ENCODE peak calls at places on chromosomes 6 and 20, in five cellular contexts. T is GM06990, G is bronchial epithelial cell, I is B cell, W is GM23338. V is an unnamed sample.

GRCh38 chr6:73803562-73804221 is 107.7 kb downstream of the CD109 start:
- DNase-seq in T (no peak), G (peak), I (no peak), W (peak), V (no peak)

GRCh38 chr6:156848123-156848522 is 70.9 kb downstream of the ARID1B start:
- DNase-seq in T (no peak), G (no peak), I (no peak), W (no peak), V (no peak)

GRCh38 chr6:168956141-168956838 is 297.4 kb downstream of the THBS2 start:
- DNase-seq in T (no peak), G (peak), I (no peak), W (no peak), V (no peak)

GRCh38 chr20:24742436-24742835 is 206.6 kb upstream of the CST7 start:
- DNase-seq in T (no peak), G (no peak), I (no peak), W (no peak), V (no peak)

GRCh38 chr6:43093361-43094289 is 17.5 kb downstream of the PTK7 start:
- DNase-seq in T (no peak), G (peak), I (no peak), W (peak), V (no peak)

GRCh38 chr6:110329729-110330436 is 28.3 kb downstream of the METTL24 start:
- DNase-seq in T (no peak), G (no peak), I (no peak), W (no peak), V (no peak)

GRCh38 chr6:111566873-111567517 is 38.7 kb downstream of the TRAF3IP2 start:
- DNase-seq in T (no peak), G (no peak), I (no peak), W (no peak), V (no peak)

GRCh38 chr6:158730175-158730907 is 80.5 kb downstream of the SYTL3 start:
- DNase-seq in T (no peak), G (no peak), I (no peak), W (peak), V (no peak)

GRCh38 chr20:45229264-45230056 is 8.3 kb downstream of the SEMG2 start:
- DNase-seq in T (peak), G (peak), I (no peak), W (peak), V (no peak)

GRCh38 chr6:27250955-27251671 is 3.6 kb downstream of the PRSS16 start:
- DNase-seq in T (peak), G (peak), I (peak), W (peak), V (no peak)

GRCh38 chr20:4113546-4113945 is 98.2 kb upstream of the RNF24 start:
- DNase-seq in T (no peak), G (no peak), I (no peak), W (no peak), V (no peak)

DNA sequence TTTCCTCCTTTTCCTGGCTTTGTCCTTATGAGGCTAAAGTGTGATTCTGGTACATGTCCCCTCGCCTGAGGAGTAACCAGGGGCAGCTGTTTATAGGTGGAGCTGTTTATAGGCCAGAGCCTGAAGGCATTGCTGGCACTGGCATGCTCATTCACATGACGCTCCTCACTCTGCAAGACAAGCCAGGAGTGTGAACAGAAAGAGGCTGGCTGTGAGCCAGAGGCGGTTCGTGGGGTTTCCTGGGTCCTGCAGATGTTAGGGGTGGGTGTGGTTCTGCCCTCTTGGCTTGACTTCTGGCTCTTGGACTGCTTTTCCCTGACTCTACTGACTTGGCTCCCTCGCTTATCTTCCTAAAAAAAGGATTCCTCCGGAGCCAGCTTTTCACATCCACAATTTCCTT is 12.8 kb upstream of the MDFI start:
- DNase-seq in T (no peak), G (peak), I (no peak), W (no peak), V (no peak)
- TF ChIP-seq CTCF in T (no peak), G (no peak), I (no peak), W (no peak), V (no peak)

GRCh38 chr6:293185-294174 is 1.2 kb downstream of the DUSP22 start:
- DNase-seq in T (peak), G (peak), I (no peak), W (peak), V (no peak)

GRCh38 chr6:291697-292505 is at the start of gene DUSP22:
- DNase-seq in T (peak), G (peak), I (peak), W (peak), V (peak)

GRCh38 chr6:291148-291696 is 1.1 kb upstream of the DUSP22 start:
- DNase-seq in T (no peak), G (peak), I (no peak), W (no peak), V (no peak)

GRCh38 chr6:294656-295565 is 2.6 kb downstream of the DUSP22 start:
- DNase-seq in T (no peak), G (peak), I (no peak), W (no peak), V (no peak)

DNA sequence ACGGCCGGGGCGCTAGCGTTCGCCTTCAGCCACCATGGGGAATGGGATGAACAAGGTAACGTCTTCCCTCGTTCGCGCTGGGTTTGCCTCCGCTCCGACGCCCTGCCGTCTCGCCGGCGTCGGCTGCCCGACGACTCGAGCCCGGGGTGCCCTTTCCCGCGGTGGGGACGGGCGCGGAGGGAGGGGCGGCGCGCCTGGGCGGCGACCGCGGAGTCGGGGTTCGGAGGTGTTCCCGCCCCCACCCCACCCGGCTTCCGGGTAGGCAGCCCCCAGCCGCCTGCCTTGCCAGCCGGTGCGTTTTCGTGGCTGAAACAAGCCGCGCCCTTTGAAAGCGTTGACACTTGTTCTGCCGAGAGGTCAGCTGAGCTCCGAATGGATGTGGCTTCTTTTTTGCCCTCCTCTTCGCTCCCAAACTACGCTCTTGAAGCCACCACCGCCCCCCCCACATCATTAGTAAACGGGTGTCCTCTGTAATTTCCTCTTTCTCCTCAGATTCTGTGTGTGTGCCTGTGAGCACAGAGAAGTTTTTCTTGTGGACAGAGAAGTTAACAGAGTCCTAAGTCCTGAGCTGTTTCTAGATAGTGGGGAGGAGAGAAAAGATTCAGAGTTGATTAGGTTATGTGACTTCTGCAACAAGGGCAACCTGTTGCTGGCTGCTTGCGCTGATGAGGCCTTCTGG is 358 bp downstream of the DUSP22 start:
- DNase-seq in T (peak), G (peak), I (peak), W (peak), V (no peak)
- TF ChIP-seq CTCF in T (no peak), G (no peak), I (no peak), W (no peak), V (no peak)

GRCh38 chr20:7411075-7411474 is 529.2 kb downstream of the HAO1 start:
- DNase-seq in T (no peak), G (no peak), I (no peak), W (peak), V (no peak)
- TF ChIP-seq CTCF in T (no peak), G (no peak), I (no peak), W (no peak), V (no peak)

DNA sequence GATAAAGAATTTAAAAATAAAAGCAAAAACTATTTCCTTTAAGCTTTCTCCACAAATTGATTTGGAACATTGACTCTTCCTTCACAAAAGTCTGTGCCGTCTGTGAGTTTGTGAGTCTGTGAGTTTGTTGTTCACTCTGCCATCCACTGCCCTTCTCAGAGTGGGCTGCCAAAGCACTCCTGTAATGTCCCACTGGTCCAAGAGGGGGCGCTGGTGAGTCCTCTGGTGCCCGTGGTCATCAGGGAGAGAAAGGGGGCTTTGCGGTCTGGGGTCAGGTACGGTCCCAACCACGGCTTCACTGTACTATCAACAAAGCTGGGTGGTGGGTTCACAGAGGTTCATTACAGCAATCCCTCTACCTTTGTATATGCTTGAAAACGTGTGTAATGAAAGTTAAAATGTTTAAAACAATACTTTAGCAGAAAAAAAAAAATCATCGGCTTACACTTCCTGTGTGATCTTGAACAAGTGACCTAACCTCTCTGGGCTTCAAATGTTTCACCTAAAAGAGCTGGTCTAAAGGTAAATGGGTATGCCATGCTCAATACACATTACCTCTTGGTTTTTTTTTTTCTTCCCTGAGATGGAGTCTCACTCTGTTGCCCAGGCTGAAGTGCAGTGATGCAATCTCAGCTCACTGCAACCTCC is 5.6 kb upstream of the ANKRD60 start:
- DNase-seq in T (no peak), G (no peak), I (no peak), W (peak), V (no peak)
- TF ChIP-seq CTCF in T (peak), G (peak), I (peak), W (peak), V (no peak)

GRCh38 chr6:124753562-124753961 is 208.7 kb upstream of the RNF217 start:
- DNase-seq in T (no peak), G (no peak), I (no peak), W (no peak), V (no peak)
- TF ChIP-seq CTCF in T (no peak), G (no peak), I (no peak), W (no peak), V (no peak)

V was measured in omental fat pad.